ENCODE peak calls at places on chromosomes 2 and 18, in seven cellular contexts. U is neuronal stem cell, C is adrenal gland, Z is Panc1, A is endothelial cell of umbilical vein, D is psoas muscle, M is OCI-LY7. Y is an unnamed sample. For H3K4me1, the result is how much of the 10 kb centered on the place peaks cover.

GRCh38 chr2:42516418-42516817 is 22.6 kb upstream of the KCNG3 start:
- DNase-seq in M (no peak), U (no peak), A (no peak), D (no peak), Z (no peak), C (no peak), Y (no peak)

GRCh38 chr2:144350151-144350802 is 169.6 kb downstream of the ZEB2 start:
- DNase-seq in C (no peak), U (no peak), M (no peak), Z (no peak), D (no peak), A (peak), Y (no peak)

GRCh38 chr2:165524720-165525119 is 55.2 kb downstream of the CSRNP3 start:
- DNase-seq in D (no peak), Z (no peak), M (no peak), C (no peak), U (no peak), A (no peak), Y (no peak)

GRCh38 chr2:10497797-10498251 is 49.7 kb upstream of the ODC1 start:
- DNase-seq in A (peak), M (no peak), D (peak), U (no peak), Z (no peak), C (peak), Y (no peak)

GRCh38 chr18:48407358-48407757 is 1.8 kb downstream of the ZBTB7C start:
- DNase-seq in A (no peak), D (no peak), U (no peak), M (no peak), Z (no peak), C (peak), Y (no peak)

GRCh38 chr18:79567481-79568147 is 112.0 kb upstream of the CTDP1 start:
- DNase-seq in C (no peak), M (no peak), Z (no peak), U (peak), D (peak), A (peak), Y (no peak)

GRCh38 chr2:203534486-203535077 is 519 bp downstream of the RAPH1 start:
- DNase-seq in Z (no peak), A (no peak), D (no peak), U (no peak), C (peak), M (peak), Y (no peak)

GRCh38 chr18:49788327-49788908 is 24.9 kb downstream of the ACAA2 start:
- DNase-seq in D (no peak), Z (no peak), M (no peak), C (no peak), U (no peak), A (peak), Y (no peak)

GRCh38 chr2:127392133-127392827 is 4.5 kb upstream of the MAP3K2 start:
- DNase-seq in C (no peak), D (no peak), A (no peak), U (no peak), Z (no peak), M (no peak), Y (no peak)

GRCh38 chr2:240894006-240894405 is 1.9 kb downstream of the MAB21L4 start:
- DNase-seq in C (no peak), U (no peak), Z (no peak), D (no peak), M (no peak), A (no peak), Y (no peak)

GRCh38 chr18:42459873-42460272 is 504.8 kb downstream of the PIK3C3 start:
- DNase-seq in C (no peak), Z (no peak), A (no peak), M (no peak), U (no peak), D (no peak), Y (no peak)

GRCh38 chr18:40258298-40258697 is 1696.7 kb upstream of the PIK3C3 start:
- DNase-seq in Z (no peak), A (no peak), C (no peak), D (no peak), M (no peak), U (no peak), Y (no peak)

GRCh38 chr2:136986605-136987221 is 221.4 kb downstream of the THSD7B start:
- DNase-seq in D (no peak), Z (no peak), A (no peak), C (no peak), U (no peak), M (no peak), Y (no peak)

GRCh38 chr2:71471276-71471675 is 17.9 kb downstream of the DYSF start:
- DNase-seq in D (no peak), M (no peak), U (no peak), Z (no peak), C (no peak), A (no peak), Y (no peak)

GRCh38 chr2:147515213-147515612 is 329.6 kb upstream of the ACVR2A start:
- DNase-seq in D (no peak), Z (no peak), A (no peak), U (no peak), M (no peak), C (no peak), Y (no peak)

GRCh38 chr2:195009202-195009601 is 647.8 kb upstream of the SLC39A10 start:
- DNase-seq in M (no peak), C (no peak), Z (no peak), D (no peak), U (no peak), A (no peak), Y (no peak)

GRCh38 chr2:8676915-8677645 is 4.8 kb upstream of the ID2 start:
- DNase-seq in D (no peak), A (no peak), M (no peak), U (peak), C (no peak), Z (no peak), Y (no peak)

GRCh38 chr2:156615836-156616322 is 179.7 kb downstream of the GPD2 start:
- DNase-seq in M (no peak), D (no peak), Z (no peak), U (no peak), A (no peak), C (no peak), Y (no peak)

GRCh38 chr2:74181739-74182138 is 3.1 kb upstream of the MOB1A start:
- DNase-seq in D (no peak), C (peak), M (peak), U (no peak), Z (no peak), A (no peak), Y (no peak)

DNA sequence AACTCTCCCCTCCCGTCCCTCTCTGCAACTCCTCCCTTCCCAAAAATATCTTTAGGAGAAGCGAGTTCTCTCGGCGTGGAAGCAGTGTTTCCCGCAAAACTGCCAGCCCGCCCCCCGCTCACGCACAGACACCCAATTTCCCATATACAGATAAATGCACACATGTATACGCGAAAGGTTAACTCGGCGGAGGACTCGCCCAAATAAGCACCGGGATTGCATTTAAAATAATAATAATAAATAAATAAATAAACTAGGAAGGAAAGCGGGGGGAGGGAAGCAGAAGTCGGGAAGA is 70.0 kb upstream of the PSMD14 start:
- DNase-seq in M (no peak), C (no peak), D (no peak), U (no peak), Z (no peak), A (no peak), Y (no peak)
- H3K27ac ChIP-seq in M (no peak), C (no peak), D (no peak), U (peak), Z (no peak), A (no peak), Y (peak)

DNA sequence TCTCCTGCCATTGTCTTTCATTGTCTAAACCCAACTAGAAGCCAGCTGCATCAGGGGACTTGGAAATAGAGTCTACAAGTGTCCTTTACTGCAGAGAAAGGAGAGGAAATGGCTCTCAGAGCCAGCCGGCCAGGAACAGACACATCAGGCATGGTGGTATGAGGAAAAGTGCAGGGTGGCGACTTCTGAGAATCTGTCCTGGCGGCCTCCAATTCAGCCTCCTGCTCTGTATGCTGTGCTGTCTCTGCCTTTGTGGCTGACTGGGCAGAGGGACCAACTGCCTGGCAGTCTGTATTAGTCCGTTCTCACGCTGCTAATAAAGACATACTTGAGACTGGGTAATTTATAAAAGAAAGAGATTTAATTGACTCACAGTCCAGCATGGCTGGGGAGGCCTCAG is 36.8 kb upstream of the AQP4 start:
- DNase-seq in M (no peak), D (no peak), A (no peak), C (no peak), U (no peak), Z (no peak), Y (no peak)
- H3K4me1 ChIP-seq in M (under half), D (under half), A (under half), C (under half), U (under half), Z (under half), Y (under half)

GRCh38 chr2:82256288-82256687 is 1951.7 kb upstream of the LRRTM1 start:
- DNase-seq in C (no peak), M (no peak), A (no peak), U (no peak), D (no peak), Z (no peak), Y (no peak)

GRCh38 chr2:82254728-82255127 is 1950.2 kb upstream of the LRRTM1 start:
- DNase-seq in A (no peak), M (no peak), U (no peak), Z (no peak), C (no peak), D (no peak), Y (no peak)

GRCh38 chr2:82258151-82258550 is 1953.6 kb upstream of the LRRTM1 start:
- DNase-seq in D (no peak), C (no peak), Z (no peak), M (no peak), U (no peak), A (no peak), Y (no peak)

GRCh38 chr2:82259551-82259950 is 1955.0 kb upstream of the LRRTM1 start:
- DNase-seq in Z (no peak), A (no peak), U (no peak), C (no peak), D (no peak), M (no peak), Y (no peak)

DNA sequence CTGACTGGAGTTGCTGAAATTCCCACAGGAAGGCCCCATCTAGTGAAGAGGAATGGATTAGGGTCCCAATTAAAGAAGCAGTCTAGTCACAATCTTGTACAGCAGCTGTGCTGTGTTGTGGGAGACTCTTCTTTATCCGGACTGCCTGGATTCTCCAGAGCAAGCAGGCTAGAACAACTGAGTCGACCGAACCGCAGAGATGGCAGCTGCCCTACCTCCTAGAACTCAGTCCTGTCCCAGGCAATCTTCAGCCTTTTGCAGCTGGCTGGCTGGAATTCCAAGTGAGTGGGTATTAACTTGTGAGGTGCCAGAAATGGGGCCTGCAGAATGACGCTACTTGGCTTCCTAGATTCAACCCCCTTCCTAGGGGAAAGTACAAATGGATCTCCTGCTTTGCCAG is 1952.4 kb upstream of the LRRTM1 start:
- DNase-seq in C (no peak), A (no peak), D (no peak), U (no peak), M (no peak), Z (no peak), Y (no peak)
- H3K27ac ChIP-seq in C (no peak), A (no peak), D (no peak), U (no peak), M (no peak), Z (no peak), Y (no peak)

DNA sequence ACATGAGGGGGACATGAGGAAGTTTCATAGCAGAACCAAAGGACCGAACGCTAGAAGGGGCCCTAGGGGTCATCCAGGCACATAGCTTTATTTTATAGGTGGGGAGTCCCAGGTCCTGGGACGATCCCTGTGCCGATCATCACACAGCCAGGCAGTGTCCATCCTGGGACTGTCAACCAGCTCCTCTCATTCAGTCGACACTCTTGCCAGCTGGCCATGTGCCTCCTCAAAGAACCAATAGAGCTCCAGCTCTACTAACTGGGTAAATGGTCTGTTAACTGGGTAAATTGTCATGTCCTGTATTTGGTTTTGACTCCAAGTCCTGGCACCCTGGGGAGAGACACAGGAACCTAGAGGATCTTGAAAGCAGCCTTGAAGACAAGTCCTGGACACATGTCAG is 361.3 kb upstream of the SLC14A2 start:
- DNase-seq in A (no peak), M (no peak), Z (no peak), U (no peak), D (peak), C (no peak), Y (no peak)
- H3K4me1 ChIP-seq in A (under half), M (under half), Z (under half), U (under half), D (under half), C (under half), Y (under half)

DNA sequence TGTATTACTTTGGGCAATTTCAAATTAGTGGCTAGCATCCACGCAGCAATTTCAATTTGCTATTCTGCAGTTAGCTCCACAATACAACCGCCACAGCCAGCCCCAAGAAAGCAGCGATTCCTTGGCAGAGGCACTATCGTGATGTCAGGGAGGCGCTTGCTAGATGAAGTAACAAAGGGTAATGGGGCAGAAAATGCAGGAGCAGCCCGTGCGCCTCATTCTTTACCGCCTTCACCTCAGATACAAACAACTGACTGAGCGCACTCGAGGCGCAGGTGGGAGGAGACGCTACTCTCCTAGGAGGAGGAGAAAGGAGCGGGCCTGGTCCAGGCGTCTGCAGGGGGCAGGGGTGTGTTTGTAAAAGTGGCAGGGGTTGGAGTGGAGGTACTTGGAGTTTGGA is 76.9 kb upstream of the ASB18 start:
- DNase-seq in D (no peak), M (no peak), C (no peak), U (no peak), A (no peak), Z (no peak), Y (no peak)
- H3K27ac ChIP-seq in D (no peak), M (no peak), C (no peak), U (no peak), A (no peak), Z (no peak), Y (no peak)

GRCh38 chr2:177242136-177242987 is 22.2 kb downstream of the NFE2L2 start:
- DNase-seq in A (peak), D (no peak), C (no peak), M (no peak), U (no peak), Z (peak), Y (no peak)
- H3K4me1 ChIP-seq in A (half or more), D (half or more), C (half or more), M (under half), U (under half), Z (half or more), Y (under half)

DNA sequence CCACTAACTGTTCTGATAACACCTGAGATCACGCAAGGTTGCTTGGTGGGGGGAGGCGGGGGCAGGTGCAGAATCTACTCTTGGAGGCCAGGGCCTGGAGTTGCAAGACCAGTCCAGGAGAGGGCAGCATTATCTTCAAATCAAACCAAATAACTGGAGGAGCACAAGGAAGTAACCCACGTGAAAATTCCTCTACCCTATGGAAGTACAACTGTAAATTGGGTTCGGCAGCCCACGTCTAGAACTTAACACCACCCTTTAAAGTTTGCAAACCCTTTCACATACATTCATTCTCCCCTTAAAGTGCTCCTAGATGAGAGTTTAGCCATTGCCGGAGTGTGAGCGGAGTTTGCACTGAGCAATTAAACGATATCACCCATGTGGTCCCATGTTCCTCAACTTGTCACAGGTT is 19.6 kb upstream of the CXCR1 start:
- DNase-seq in C (peak), U (peak), Z (peak), D (peak), M (peak), A (peak), Y (peak)
- H3K27ac ChIP-seq in C (no peak), U (no peak), Z (peak), D (peak), M (no peak), A (no peak), Y (no peak)

GRCh38 chr2:84832772-84833461 is 48.0 kb downstream of the TRABD2A start:
- DNase-seq in M (peak), Z (no peak), U (no peak), D (no peak), C (peak), A (no peak), Y (no peak)
- H3K4me1 ChIP-seq in M (under half), Z (under half), U (under half), D (under half), C (under half), A (under half), Y (under half)

GRCh38 chr18:37451239-37451825 is 114.3 kb downstream of the CELF4 start:
- DNase-seq in D (no peak), C (no peak), M (no peak), Z (no peak), U (no peak), A (no peak), Y (no peak)
- H3K27ac ChIP-seq in D (no peak), C (no peak), M (no peak), Z (no peak), U (peak), A (no peak), Y (no peak)

GRCh38 chr2:215435261-215435808 is 533 bp downstream of the FN1 start:
- DNase-seq in A (peak), C (no peak), Z (no peak), M (no peak), U (peak), D (peak), Y (peak)
- H3K4me1 ChIP-seq in A (half or more), C (under half), Z (under half), M (under half), U (under half), D (under half), Y (under half)